ENCODE peak calls at places on chromosomes 6 and 20, in eight cellular contexts. I is tibial nerve; J is GM10248; X is right lobe of liver; D is mammary epithelial cell; E is PC-9; T is CD8-positive, alpha-beta T cell; U is suprapubic skin. F is an unnamed sample.

GRCh38 chr20:12229891-12230290 is 312.2 kb downstream of the BTBD3 start:
- DNase-seq in I (no peak), J (no peak), X (no peak), D (no peak), E (no peak), T (no peak), U (no peak), F (no peak)

GRCh38 chr20:58717278-58718091 is 24.9 kb downstream of the NPEPL1 start:
- DNase-seq in I (no peak), J (peak), X (no peak), D (no peak), E (no peak), T (no peak), U (peak), F (peak)

GRCh38 chr6:30682181-30683117 is 4.0 kb downstream of the PPP1R18 start:
- DNase-seq in I (peak), J (peak), X (peak), D (peak), E (peak), T (peak), U (peak), F (no peak)

GRCh38 chr6:16058188-16058780 is 70.6 kb upstream of the MYLIP start:
- DNase-seq in I (peak), J (no peak), X (no peak), D (no peak), E (no peak), T (no peak), U (no peak), F (no peak)

GRCh38 chr6:144896296-144896695 is 611.2 kb downstream of the UTRN start:
- DNase-seq in I (no peak), J (no peak), X (no peak), D (no peak), E (no peak), T (no peak), U (no peak), F (no peak)

GRCh38 chr6:45576648-45577624 is 199.2 kb upstream of the SUPT3H start:
- DNase-seq in I (no peak), J (no peak), X (no peak), D (no peak), E (no peak), T (no peak), U (no peak), F (no peak)

GRCh38 chr6:100085162-100085431 is 91.1 kb upstream of the MCHR2 start:
- DNase-seq in I (no peak), J (no peak), X (no peak), D (no peak), E (no peak), T (no peak), U (no peak), F (no peak)

GRCh38 chr20:3218307-3218988 is 9.2 kb downstream of the ITPA start:
- DNase-seq in I (peak), J (peak), X (peak), D (peak), E (peak), T (peak), U (peak), F (peak)

GRCh38 chr6:52231411-52232127 is 12.7 kb downstream of the IL17F start:
- DNase-seq in I (no peak), J (no peak), X (no peak), D (no peak), E (no peak), T (peak), U (no peak), F (no peak)

GRCh38 chr20:48478370-48478769 is 349.4 kb downstream of the PREX1 start:
- DNase-seq in I (no peak), J (peak), X (no peak), D (no peak), E (peak), T (no peak), U (no peak), F (no peak)

GRCh38 chr20:44566018-44566417 is 16.4 kb upstream of the PKIG start:
- DNase-seq in I (no peak), J (no peak), X (no peak), D (no peak), E (peak), T (no peak), U (no peak), F (no peak)

GRCh38 chr20:58237318-58238182 is 9.1 kb upstream of the ANKRD60 start:
- DNase-seq in I (no peak), J (no peak), X (no peak), D (no peak), E (no peak), T (no peak), U (no peak), F (no peak)

GRCh38 chr6:157370755-157371154 is 10.2 kb upstream of the ZDHHC14 start:
- DNase-seq in I (no peak), J (no peak), X (no peak), D (no peak), E (no peak), T (no peak), U (no peak), F (no peak)

GRCh38 chr6:137056121-137056880 is 11.5 kb upstream of the IL20RA start:
- DNase-seq in I (no peak), J (no peak), X (no peak), D (peak), E (peak), T (no peak), U (no peak), F (no peak)

GRCh38 chr6:100226811-100227210 is 232.8 kb upstream of the MCHR2 start:
- DNase-seq in I (no peak), J (no peak), X (no peak), D (no peak), E (no peak), T (no peak), U (no peak), F (no peak)

GRCh38 chr6:111382476-111383294 is 100.3 kb downstream of the REV3L start:
- DNase-seq in I (no peak), J (no peak), X (no peak), D (no peak), E (no peak), T (no peak), U (no peak), F (no peak)

GRCh38 chr6:32294566-32294965 is 70.7 kb upstream of the NOTCH4 start:
- DNase-seq in I (no peak), J (no peak), X (no peak), D (no peak), E (no peak), T (no peak), U (no peak), F (no peak)

GRCh38 chr6:20060252-20060651 is 152.0 kb downstream of the MBOAT1 start:
- DNase-seq in I (no peak), J (no peak), X (no peak), D (no peak), E (no peak), T (no peak), U (no peak), F (no peak)

GRCh38 chr20:8293791-8294190 is 161.7 kb downstream of the PLCB1 start:
- DNase-seq in I (no peak), J (no peak), X (no peak), D (no peak), E (no peak), T (no peak), U (no peak), F (no peak)

GRCh38 chr20:51221791-51222408 is 199.0 kb upstream of the KCNG1 start:
- DNase-seq in I (no peak), J (no peak), X (peak), D (peak), E (peak), T (no peak), U (no peak), F (no peak)

GRCh38 chr6:32151131-32151884 is 431 bp downstream of the PRRT1 start:
- DNase-seq in I (no peak), J (no peak), X (no peak), D (no peak), E (no peak), T (no peak), U (no peak), F (no peak)

GRCh38 chr6:111692327-111693164 is 86.9 kb upstream of the TRAF3IP2 start:
- DNase-seq in I (no peak), J (no peak), X (peak), D (no peak), E (no peak), T (no peak), U (no peak), F (no peak)

GRCh38 chr6:170184324-170184723 is 106.6 kb downstream of the DLL1 start:
- DNase-seq in I (no peak), J (no peak), X (no peak), D (no peak), E (no peak), T (peak), U (no peak), F (peak)

GRCh38 chr6:14310955-14311354 is 193.4 kb downstream of the CD83 start:
- DNase-seq in I (no peak), J (no peak), X (peak), D (peak), E (no peak), T (no peak), U (no peak), F (no peak)

GRCh38 chr6:2919401-2919800 is 16.3 kb upstream of the SERPINB9 start:
- DNase-seq in I (no peak), J (no peak), X (no peak), D (no peak), E (no peak), T (no peak), U (no peak), F (no peak)

GRCh38 chr6:2919886-2920285 is 16.8 kb upstream of the SERPINB9 start:
- DNase-seq in I (no peak), J (no peak), X (no peak), D (no peak), E (no peak), T (no peak), U (no peak), F (no peak)

GRCh38 chr6:2918936-2919335 is 15.8 kb upstream of the SERPINB9 start:
- DNase-seq in I (no peak), J (no peak), X (no peak), D (no peak), E (no peak), T (peak), U (no peak), F (no peak)

GRCh38 chr6:2921520-2922115 is 18.5 kb upstream of the SERPINB9 start:
- DNase-seq in I (no peak), J (no peak), X (no peak), D (no peak), E (no peak), T (no peak), U (no peak), F (no peak)

GRCh38 chr6:2920671-2921112 is 17.6 kb upstream of the SERPINB9 start:
- DNase-seq in I (no peak), J (no peak), X (no peak), D (no peak), E (no peak), T (no peak), U (no peak), F (no peak)
- TF ChIP-seq CTCF in I (no peak), J (no peak), X (no peak), D (no peak), E (no peak), T (no peak), U (no peak), F (no peak)

GRCh38 chr6:3958255-3958654 is 109.1 kb downstream of the FAM50B start:
- DNase-seq in I (no peak), J (no peak), X (no peak), D (peak), E (no peak), T (no peak), U (no peak), F (no peak)
- TF ChIP-seq CTCF in I (no peak), J (no peak), X (no peak), D (no peak), E (no peak), T (no peak), U (no peak), F (no peak)

DNA sequence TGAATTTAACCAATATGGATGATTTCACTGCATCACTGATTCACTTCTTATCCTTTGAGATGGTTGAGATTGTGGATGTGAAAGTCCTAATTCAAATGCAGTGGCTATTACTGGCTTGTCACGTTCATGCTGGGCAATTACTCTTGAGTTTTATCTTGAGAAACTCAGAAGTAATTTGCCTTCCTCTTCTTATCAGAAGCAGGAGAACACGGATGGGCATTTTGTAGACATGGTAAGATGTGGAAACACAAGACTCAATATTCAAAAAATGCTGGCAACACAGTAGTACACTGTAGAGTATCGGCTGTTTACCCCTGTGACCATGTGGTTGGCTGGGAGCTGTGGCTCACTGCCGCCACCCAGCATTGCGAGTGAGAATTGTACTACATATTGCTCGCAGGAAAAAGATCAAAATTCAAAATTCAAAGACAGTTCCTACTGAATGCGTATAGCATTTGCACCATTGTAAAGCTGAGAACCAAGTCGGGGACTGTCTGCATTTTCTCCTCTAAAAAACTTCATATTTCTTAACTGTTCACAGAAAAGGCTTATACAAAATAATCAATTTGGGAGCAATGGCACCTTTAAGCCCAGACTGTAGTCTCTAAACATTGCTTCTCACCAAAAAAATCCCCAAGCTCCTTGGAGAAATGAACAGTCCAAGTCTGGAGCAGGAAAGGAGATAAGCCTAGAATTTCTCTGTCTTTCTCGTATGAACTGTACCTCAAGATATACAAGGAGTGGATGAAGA is 61.9 kb upstream of the ELOVL5 start:
- DNase-seq in I (peak), J (peak), X (peak), D (peak), E (no peak), T (peak), U (no peak), F (no peak)
- TF ChIP-seq CTCF in I (no peak), J (peak), X (peak), D (peak), E (peak), T (peak), U (no peak), F (no peak)

DNA sequence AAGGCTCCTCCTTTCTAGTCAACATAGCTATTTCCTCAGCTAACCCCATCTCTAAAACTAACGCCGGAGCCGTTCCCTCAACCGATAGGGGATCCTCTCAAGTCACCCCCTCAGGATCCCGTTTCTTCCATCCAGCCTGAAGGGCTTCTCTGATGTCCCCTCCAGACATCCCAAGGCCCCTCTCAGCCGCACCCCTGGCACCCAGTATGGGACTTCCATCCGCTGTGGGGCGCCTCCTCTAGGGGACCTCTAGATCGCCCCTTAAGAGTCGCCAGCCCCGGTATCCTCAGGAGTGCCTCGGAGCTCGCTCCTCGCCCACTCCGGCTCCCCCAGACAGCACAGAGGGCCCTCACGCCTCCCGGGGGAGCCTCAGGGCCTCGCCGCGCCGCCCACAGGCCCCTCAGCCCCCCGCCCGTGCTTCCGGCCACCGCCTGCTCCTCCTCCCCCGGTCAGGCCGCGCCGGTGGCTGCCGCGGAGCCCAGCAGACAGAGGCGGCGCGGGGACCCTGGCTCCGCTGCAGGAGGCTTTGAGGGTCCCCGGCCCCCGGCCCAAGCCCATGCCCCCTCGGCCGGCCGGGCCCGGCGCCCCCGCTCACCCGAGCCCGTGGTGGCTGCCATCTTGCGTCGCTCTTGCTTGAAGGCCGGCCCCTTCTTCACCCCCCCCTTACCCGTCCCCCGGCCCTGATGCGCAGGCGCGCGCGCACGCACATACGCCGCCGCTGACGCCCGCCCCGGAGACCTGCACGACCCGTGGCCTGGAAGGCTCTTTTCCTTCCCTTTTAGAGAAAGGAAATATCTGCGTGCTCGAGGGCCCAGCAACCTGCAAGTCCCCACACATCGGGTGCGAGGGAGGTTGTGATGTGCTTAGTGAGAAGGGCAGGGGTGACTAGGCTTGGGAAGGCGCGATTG is at the start of gene UBE2V1:
- DNase-seq in I (peak), J (peak), X (peak), D (peak), E (peak), T (peak), U (peak), F (peak)
- TF ChIP-seq CTCF in I (peak), J (peak), X (peak), D (peak), E (no peak), T (peak), U (no peak), F (no peak)

GRCh38 chr6:155406801-155407200 is 48.8 kb downstream of the NOX3 start:
- DNase-seq in I (no peak), J (no peak), X (no peak), D (no peak), E (no peak), T (no peak), U (no peak), F (no peak)
- TF ChIP-seq CTCF in I (no peak), J (no peak), X (no peak), D (no peak), E (no peak), T (no peak), U (no peak), F (peak)

GRCh38 chr6:125857846-125858245 is 67.1 kb downstream of the NCOA7 start:
- DNase-seq in I (no peak), J (no peak), X (no peak), D (no peak), E (no peak), T (no peak), U (no peak), F (no peak)
- TF ChIP-seq CTCF in I (no peak), J (no peak), X (no peak), D (no peak), E (no peak), T (no peak), U (no peak), F (no peak)

F was measured in mesothelial cell of epicardium.